ENCODE peak calls at places on chromosomes 4 and X, in five cellular contexts. X is pancreas, K is K562, N is tibial artery, S is fibroblast of lung. C is an unnamed sample.

GRCh38 chr4:97235516-97235915 is 907.8 kb downstream of the STPG2 start:
- DNase-seq in X (no peak), K (no peak), N (no peak), S (no peak), C (no peak)

GRCh38 chr4:95212692-95213091 is 336.1 kb downstream of the UNC5C start:
- DNase-seq in X (no peak), K (no peak), N (no peak), S (no peak), C (no peak)

GRCh38 chrX:45596190-45596808 is 395.6 kb upstream of the DIPK2B start:
- DNase-seq in X (no peak), K (no peak), N (no peak), S (no peak), C (no peak)

GRCh38 chrX:40108959-40109287 is 11.2 kb upstream of the BCOR start:
- DNase-seq in X (peak; percentile 80), K (peak; percentile 69), N (peak; percentile 92), S (peak; percentile 78), C (no peak)

GRCh38 chr4:84035568-84035967 is 463.5 kb downstream of the NKX6-1 start:
- DNase-seq in X (no peak), K (no peak), N (no peak), S (no peak), C (no peak)

GRCh38 chr4:112284166-112284565 is 1.5 kb downstream of the TIFA start:
- DNase-seq in X (no peak), K (no peak), N (no peak), S (peak; percentile 3), C (no peak)

GRCh38 chrX:142804085-142804484 is 221.6 kb upstream of the SPANXN4 start:
- DNase-seq in X (no peak), K (no peak), N (no peak), S (no peak), C (no peak)

GRCh38 chr4:186685744-186686143 is 37.9 kb downstream of the FAT1 start:
- DNase-seq in X (no peak), K (no peak), N (no peak), S (peak; percentile 96), C (no peak)

GRCh38 chr4:173257732-173258717 is 76.1 kb downstream of the HMGB2 start:
- DNase-seq in X (peak; percentile 37), K (peak; percentile 48), N (peak; percentile 72), S (peak; percentile 61), C (peak; percentile 38)

GRCh38 chr4:159401791-159402380 is 299.0 kb downstream of the RAPGEF2 start:
- DNase-seq in X (no peak), K (no peak), N (no peak), S (peak; percentile 92), C (no peak)

GRCh38 chr4:60682901-60683300 is 517.2 kb upstream of the ADGRL3 start:
- DNase-seq in X (no peak), K (no peak), N (no peak), S (peak; percentile 67), C (no peak)

GRCh38 chrX:154428176-154429171 is at the start of gene ATP6AP1:
- DNase-seq in X (peak; percentile 92), K (peak; percentile 85), N (peak; percentile 97), S (peak; percentile 95), C (peak; percentile 71)

GRCh38 chrX:39854772-39855747 is 242.7 kb downstream of the BCOR start:
- DNase-seq in X (no peak), K (no peak), N (no peak), S (no peak), C (no peak)

GRCh38 chr4:3031357-3032064 is 42.8 kb downstream of the HTT-AS start:
- DNase-seq in X (peak; percentile 76), K (no peak), N (no peak), S (no peak), C (no peak)

GRCh38 chrX:70434352-70434866 is 10.2 kb upstream of the DLG3 start:
- DNase-seq in X (peak; percentile 81), K (peak; percentile 87), N (peak; percentile 92), S (peak; percentile 76), C (peak; percentile 60)

GRCh38 chrX:70434914-70435586 is 9.6 kb upstream of the DLG3 start:
- DNase-seq in X (no peak), K (no peak), N (peak; percentile 80), S (peak; percentile 59), C (no peak)

GRCh38 chrX:70437011-70437410 is 7.6 kb upstream of the DLG3 start:
- DNase-seq in X (no peak), K (no peak), N (no peak), S (no peak), C (no peak)

GRCh38 chrX:70437921-70438665 is 6.5 kb upstream of the DLG3 start:
- DNase-seq in X (no peak), K (no peak), N (no peak), S (no peak), C (no peak)

GRCh38 chrX:70436380-70436779 is 8.3 kb upstream of the DLG3 start:
- DNase-seq in X (no peak), K (peak; percentile 65), N (no peak), S (peak; percentile 9), C (peak; percentile 33)
- TF ChIP-seq CTCF in X (no peak), K (peak; percentile 46), N (no peak), S (peak; percentile 9), C (peak; percentile 37)

DNA sequence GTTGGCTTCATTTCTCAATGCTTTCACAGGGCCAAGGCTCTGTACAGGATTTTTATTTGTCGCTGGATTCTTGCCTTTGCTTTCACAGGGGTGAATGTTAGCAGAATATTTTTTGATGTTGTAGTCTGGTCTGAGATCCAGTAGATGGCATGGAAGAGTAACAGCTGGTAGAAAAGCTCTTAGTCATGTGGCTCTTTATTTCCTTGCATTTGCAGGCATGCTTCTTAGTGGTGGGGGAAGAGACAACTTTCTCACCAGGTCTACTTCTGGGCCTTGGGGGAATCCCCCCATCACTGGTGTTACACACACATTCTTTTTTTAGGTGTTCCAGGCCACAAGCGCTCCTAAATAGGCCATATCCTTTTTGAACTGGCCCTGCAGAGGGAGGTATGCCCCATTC is 58.2 kb upstream of the DKK2 start:
- DNase-seq in X (no peak), K (no peak), N (no peak), S (peak; percentile 40), C (no peak)
- TF ChIP-seq CTCF in X (no peak), K (no peak), N (no peak), S (peak; percentile 47), C (no peak)

GRCh38 chrX:107565005-107565404 is 63.3 kb upstream of the PRPS1 start:
- DNase-seq in X (no peak), K (peak; percentile 29), N (no peak), S (peak; percentile 69), C (no peak)

GRCh38 chrX:107563851-107564250 is 64.5 kb upstream of the PRPS1 start:
- DNase-seq in X (no peak), K (no peak), N (no peak), S (no peak), C (no peak)

GRCh38 chrX:107565916-107566602 is 62.3 kb upstream of the PRPS1 start:
- DNase-seq in X (peak; percentile 47), K (no peak), N (no peak), S (peak; percentile 84), C (peak; percentile 2)

GRCh38 chrX:107566603-107567262 is 61.6 kb upstream of the PRPS1 start:
- DNase-seq in X (no peak), K (no peak), N (no peak), S (peak; percentile 58), C (no peak)

DNA sequence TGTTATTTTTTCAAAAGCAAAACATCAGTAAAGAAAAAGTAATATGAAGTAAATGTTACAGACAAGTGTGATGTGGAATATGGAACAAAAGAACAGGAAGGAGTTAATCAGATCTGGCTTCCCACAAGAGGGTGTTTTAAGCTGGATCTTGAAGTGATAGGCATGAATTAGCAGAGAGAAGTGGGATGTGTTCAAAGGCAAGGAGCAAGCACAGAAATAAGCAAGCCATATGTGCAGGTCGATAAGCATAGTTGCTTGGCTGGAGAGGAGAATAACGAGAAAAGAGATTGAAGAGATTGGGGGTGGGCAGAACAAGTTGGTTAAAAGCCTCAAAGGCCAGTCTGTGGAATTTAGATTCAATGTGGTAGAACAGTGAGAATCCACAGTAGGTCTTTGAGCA is 60.9 kb upstream of the PRPS1 start:
- DNase-seq in X (no peak), K (peak; percentile 45), N (no peak), S (no peak), C (no peak)
- TF ChIP-seq CTCF in X (no peak), K (peak; percentile 7), N (no peak), S (no peak), C (no peak)

GRCh38 chrX:107654778-107655761 is 26.8 kb downstream of the PRPS1 start:
- DNase-seq in X (peak; percentile 40), K (peak; percentile 65), N (peak; percentile 77), S (peak; percentile 91), C (peak; percentile 57)
- TF ChIP-seq CTCF in X (peak; percentile 53), K (peak; percentile 71), N (peak; percentile 50), S (peak; percentile 67), C (peak; percentile 75)

GRCh38 chrX:43939187-43939926 is 33.8 kb downstream of the NDP start:
- DNase-seq in X (no peak), K (no peak), N (no peak), S (peak; percentile 13), C (no peak)
- TF ChIP-seq CTCF in X (no peak), K (no peak), N (peak; percentile 18), S (peak; percentile 8), C (no peak)

GRCh38 chr4:7854211-7854610 is 85.5 kb downstream of the AFAP1 start:
- DNase-seq in X (no peak), K (no peak), N (no peak), S (no peak), C (no peak)

GRCh38 chr4:7853271-7853670 is 86.4 kb downstream of the AFAP1 start:
- DNase-seq in X (no peak), K (no peak), N (no peak), S (no peak), C (no peak)

GRCh38 chr4:7852568-7853185 is 87.0 kb downstream of the AFAP1 start:
- DNase-seq in X (peak; percentile 54), K (no peak), N (no peak), S (peak; percentile 96), C (no peak)

GRCh38 chr4:7847206-7847605 is 92.5 kb downstream of the AFAP1 start:
- DNase-seq in X (no peak), K (no peak), N (no peak), S (no peak), C (no peak)

GRCh38 chr4:7850489-7850888 is 89.2 kb downstream of the AFAP1 start:
- DNase-seq in X (no peak), K (peak; percentile 26), N (no peak), S (no peak), C (no peak)
- TF ChIP-seq CTCF in X (no peak), K (peak; percentile 67), N (no peak), S (no peak), C (no peak)

GRCh38 chrX:42686296-42686695 is 91.7 kb downstream of the PPP1R2C start:
- DNase-seq in X (no peak), K (no peak), N (no peak), S (no peak), C (no peak)

GRCh38 chrX:42678133-42678532 is 99.8 kb downstream of the PPP1R2C start:
- DNase-seq in X (peak; percentile 23), K (no peak), N (no peak), S (peak; percentile 6), C (no peak)

GRCh38 chrX:42684062-42684461 is 93.9 kb downstream of the PPP1R2C start:
- DNase-seq in X (no peak), K (no peak), N (no peak), S (no peak), C (no peak)

GRCh38 chrX:42680651-42681050 is 97.3 kb downstream of the PPP1R2C start:
- DNase-seq in X (peak; percentile 18), K (no peak), N (no peak), S (peak; percentile 26), C (no peak)
- TF ChIP-seq CTCF in X (no peak), K (no peak), N (no peak), S (no peak), C (no peak)

C was measured in neural crest cell.